ENCODE peak calls at places on chromosomes 12 and 14, in five cellular contexts. U is IMR-90; E is CD4-positive, alpha-beta T cell; Y is GM23338; M is lung. L is an unnamed sample. For H3K27me3, the result is how much of the 10 kb centered on the place peaks cover.

GRCh38 chr12:11944321-11944720 is 126.4 kb upstream of the BCL2L14 start:
- DNase-seq in U (no peak), E (no peak), Y (no peak), M (no peak), L (no peak)

GRCh38 chr14:106218189-106218588 is 691.8 kb downstream of the TMEM121 start:
- DNase-seq in U (no peak), E (no peak), Y (no peak), M (no peak), L (no peak)

GRCh38 chr14:68786491-68787234 is 6.2 kb downstream of the ZFP36L1 start:
- DNase-seq in U (peak), E (no peak), Y (peak), M (no peak), L (no peak)

GRCh38 chr12:52637299-52637698 is 14.7 kb downstream of the KRT2 start:
- DNase-seq in U (no peak), E (no peak), Y (no peak), M (no peak), L (no peak)

GRCh38 chr12:123151679-123152454 is 977 bp upstream of the PITPNM2 start:
- DNase-seq in U (no peak), E (no peak), Y (peak), M (no peak), L (no peak)

GRCh38 chr12:52816189-52816588 is 2.3 kb upstream of the KRT4 start:
- DNase-seq in U (no peak), E (no peak), Y (no peak), M (no peak), L (no peak)

GRCh38 chr12:30755395-30755762 is 628 bp upstream of the CAPRIN2 start:
- DNase-seq in U (no peak), E (no peak), Y (no peak), M (no peak), L (no peak)

GRCh38 chr12:29741342-29742241 is 42.1 kb downstream of the TMTC1 start:
- DNase-seq in U (peak), E (no peak), Y (no peak), M (no peak), L (no peak)

GRCh38 chr14:75657331-75657730 is 3.3 kb downstream of the ERG28 start:
- DNase-seq in U (no peak), E (no peak), Y (no peak), M (no peak), L (no peak)

GRCh38 chr12:57085999-57086950 is 2.6 kb upstream of the NAB2 start:
- DNase-seq in U (peak), E (peak), Y (peak), M (no peak), L (peak)

GRCh38 chr12:105214670-105215375 is 21.2 kb downstream of the APPL2 start:
- DNase-seq in U (no peak), E (no peak), Y (no peak), M (no peak), L (no peak)

GRCh38 chr12:106126441-106127288 is 12.1 kb downstream of the NUAK1 start:
- DNase-seq in U (peak), E (no peak), Y (no peak), M (no peak), L (no peak)

GRCh38 chr14:35400707-35401421 is 3.7 kb downstream of the NFKBIA start:
- DNase-seq in U (no peak), E (no peak), Y (no peak), M (no peak), L (no peak)

GRCh38 chr14:30906752-30907658 is 32.6 kb downstream of the COCH start:
- DNase-seq in U (peak), E (no peak), Y (no peak), M (no peak), L (no peak)

GRCh38 chr14:77203611-77204456 is 22.2 kb downstream of the TMEM63C start:
- DNase-seq in U (no peak), E (no peak), Y (no peak), M (no peak), L (no peak)

GRCh38 chr12:12033589-12034223 is 37.0 kb upstream of the BCL2L14 start:
- DNase-seq in U (no peak), E (no peak), Y (no peak), M (no peak), L (no peak)

GRCh38 chr14:31927348-31927826 is 149.7 kb upstream of the ARHGAP5 start:
- DNase-seq in U (peak), E (no peak), Y (peak), M (no peak), L (no peak)

GRCh38 chr12:109266106-109266879 is 42.8 kb downstream of the FOXN4 start:
- DNase-seq in U (no peak), E (no peak), Y (no peak), M (no peak), L (no peak)

DNA sequence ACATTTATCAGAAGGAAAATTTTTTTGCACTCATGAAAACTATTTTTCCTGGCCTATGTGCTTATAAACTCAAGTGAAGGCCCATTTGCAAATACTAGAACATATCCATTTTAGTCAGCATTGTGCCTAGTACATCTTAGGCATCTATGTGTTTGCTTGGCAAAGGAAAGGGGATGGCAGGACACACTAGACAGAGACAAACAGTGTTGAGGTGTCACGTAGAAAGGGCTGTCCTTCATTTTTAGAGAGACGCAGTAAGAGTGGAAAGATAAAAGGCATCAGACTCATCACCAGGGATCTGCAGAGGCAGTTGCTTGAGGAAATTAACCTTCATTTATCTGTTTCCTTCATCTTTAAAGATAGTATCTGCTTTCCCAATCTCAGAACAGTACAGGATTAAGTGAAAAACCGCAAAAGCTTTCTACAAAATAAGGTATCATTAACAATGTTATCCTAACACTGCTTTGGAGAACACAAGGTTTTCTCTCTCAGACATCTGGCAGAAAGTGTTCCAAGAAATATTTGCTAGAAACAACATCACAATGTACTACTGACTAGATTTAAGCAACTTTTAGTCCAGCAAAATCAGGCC is 2.1 kb downstream of the YBX3 start:
- DNase-seq in U (no peak), E (no peak), Y (no peak), M (no peak), L (no peak)
- H3K27ac ChIP-seq in U (peak), E (no peak), Y (peak), M (peak), L (peak)

GRCh38 chr12:95959107-95959506 is 16.0 kb downstream of the AMDHD1 start:
- DNase-seq in U (peak), E (no peak), Y (peak), M (no peak), L (no peak)
- TF ChIP-seq CTCF in U (no peak), E (no peak), Y (peak), M (no peak), L (no peak)

DNA sequence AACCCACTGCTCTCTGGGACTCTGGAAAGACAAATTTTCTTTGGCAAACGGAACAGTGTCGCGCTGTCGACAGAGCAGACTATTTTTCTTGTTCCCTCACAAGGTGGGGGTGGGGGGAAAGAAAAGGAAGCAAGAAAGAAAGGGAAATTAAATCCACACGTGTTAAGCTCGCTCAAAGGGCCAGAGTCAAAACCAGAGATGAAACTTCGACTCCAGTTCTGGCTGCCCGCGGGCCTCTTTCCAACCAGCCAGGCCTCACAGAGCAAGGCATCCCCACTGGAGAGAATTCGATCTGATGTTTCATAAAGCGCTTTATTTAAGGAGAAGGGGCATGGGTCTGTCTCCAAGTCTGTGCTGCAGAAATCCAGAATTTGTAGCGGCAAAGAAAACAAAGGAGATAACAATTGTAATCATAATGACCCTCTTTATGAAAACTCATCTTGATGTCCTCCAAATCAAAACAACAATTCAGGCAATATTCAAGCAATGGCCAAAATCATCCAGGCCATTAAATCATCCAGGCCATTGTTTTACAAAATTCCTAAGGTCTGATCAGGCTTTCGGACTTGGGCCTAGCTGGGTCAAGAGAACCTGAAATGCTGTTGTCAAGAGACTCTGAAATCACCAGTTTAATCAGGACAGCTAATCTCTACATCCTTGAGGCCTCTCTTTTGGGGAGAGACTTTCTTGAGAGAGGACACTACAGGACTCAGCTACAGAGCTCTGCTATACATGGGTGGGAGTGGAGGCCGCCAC is 5.3 kb upstream of the TBX5 start:
- DNase-seq in U (peak), E (no peak), Y (no peak), M (no peak), L (no peak)
- H3K27me3 ChIP-seq in U (under half), E (half or more), Y (half or more), M (under half), L (half or more)

GRCh38 chr14:74616996-74617700 is 5.1 kb upstream of the LTBP2 start:
- DNase-seq in U (no peak), E (no peak), Y (peak), M (no peak), L (no peak)

GRCh38 chr14:74613211-74613914 is 1.3 kb upstream of the LTBP2 start:
- DNase-seq in U (no peak), E (no peak), Y (no peak), M (no peak), L (no peak)

GRCh38 chr14:74616507-74616906 is 4.5 kb upstream of the LTBP2 start:
- DNase-seq in U (peak), E (no peak), Y (no peak), M (no peak), L (no peak)

GRCh38 chr14:74614508-74615495 is 2.8 kb upstream of the LTBP2 start:
- DNase-seq in U (no peak), E (no peak), Y (no peak), M (no peak), L (no peak)

DNA sequence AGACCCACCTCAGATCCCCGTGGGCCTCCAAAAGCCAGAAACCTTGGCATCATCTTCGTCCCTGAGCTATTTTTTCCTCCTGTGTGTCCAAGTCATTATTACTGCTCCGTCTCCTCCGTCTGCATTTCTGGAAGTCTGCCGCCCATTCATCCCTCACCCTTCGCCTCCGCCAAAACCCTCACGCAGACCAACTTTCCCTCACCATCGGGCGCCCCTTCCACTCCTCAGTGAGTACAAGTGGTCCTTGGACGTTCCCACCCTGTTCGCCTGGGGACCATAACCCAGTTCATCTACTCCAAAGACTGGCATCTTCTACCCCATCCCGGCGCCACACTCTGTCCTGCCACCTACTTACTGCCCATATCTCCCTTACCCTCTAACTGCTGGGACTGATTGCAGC is 3.7 kb upstream of the LTBP2 start:
- DNase-seq in U (no peak), E (no peak), Y (no peak), M (no peak), L (no peak)
- H3K27ac ChIP-seq in U (no peak), E (no peak), Y (no peak), M (no peak), L (no peak)

GRCh38 chr12:55736780-55737580 is 5.9 kb upstream of the GDF11 start:
- DNase-seq in U (peak), E (peak), Y (peak), M (peak), L (peak)
- TF ChIP-seq CTCF in U (peak), E (peak), Y (peak), M (peak), L (peak)

DNA sequence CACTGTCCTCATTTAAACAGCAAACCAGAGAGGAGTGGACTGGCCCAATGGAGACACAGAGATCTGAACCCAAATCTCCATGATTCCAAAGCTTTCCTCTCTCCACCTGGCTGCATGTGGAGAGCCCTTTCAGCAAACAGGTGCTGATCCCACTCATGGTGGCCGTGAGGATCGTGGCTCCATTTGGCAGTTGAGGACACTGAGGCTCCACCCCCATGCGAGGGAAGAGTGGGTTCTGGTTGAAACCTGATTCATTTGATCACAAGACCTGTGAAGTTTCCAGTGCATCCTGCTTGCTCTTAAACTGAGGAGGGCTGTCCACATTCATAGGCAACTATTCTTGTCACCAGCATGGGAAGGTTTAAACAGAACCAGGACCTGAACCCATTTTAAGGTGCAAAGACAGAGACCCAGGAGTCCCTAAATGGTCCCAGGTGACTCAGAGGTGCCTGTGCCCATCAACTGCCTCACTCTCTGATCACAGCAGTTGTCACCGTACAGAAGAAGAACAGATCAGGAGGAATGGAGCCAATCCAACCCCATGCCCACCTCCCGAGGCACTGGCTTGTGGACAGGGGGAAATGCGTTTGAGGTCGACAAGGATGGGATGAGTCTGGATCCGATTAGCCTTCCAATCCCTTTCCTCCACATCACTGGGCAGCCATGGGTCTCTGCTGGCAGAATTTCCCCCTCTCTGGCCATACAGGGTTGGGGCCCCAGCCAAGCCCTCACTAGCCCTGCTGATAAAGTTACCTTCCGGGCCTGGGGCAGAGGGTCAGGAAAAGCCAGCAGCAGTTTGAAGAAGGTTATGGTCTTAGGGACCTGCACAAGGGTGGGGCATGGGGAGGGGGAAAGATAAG is 45.5 kb upstream of the BCL11B start:
- DNase-seq in U (no peak), E (no peak), Y (no peak), M (no peak), L (no peak)
- H3K27me3 ChIP-seq in U (under half), E (under half), Y (under half), M (under half), L (under half)